ENCODE peak calls at places on chromosomes 12 and 14, in five cellular contexts. H is progenitor cell of endocrine pancreas; G is adipocyte; Q is CD8-positive, alpha-beta memory T cell; O is GDM1. D is an unnamed sample.

GRCh38 chr12:119804011-119804641 is 73.0 kb downstream of the CIT start:
- DNase-seq in H (peak; percentile 58), G (peak; percentile 78), Q (no peak), O (no peak), D (peak; percentile 49)

GRCh38 chr14:93685121-93685520 is 103.2 kb downstream of the PRIMA1 start:
- DNase-seq in H (no peak), G (no peak), Q (no peak), O (no peak), D (no peak)

GRCh38 chr12:124544311-124544970 is 23.0 kb downstream of the NCOR2 start:
- DNase-seq in H (no peak), G (no peak), Q (no peak), O (no peak), D (no peak)

GRCh38 chr14:65103150-65103760 is 938 bp upstream of the MAX start:
- DNase-seq in H (no peak), G (peak; percentile 36), Q (no peak), O (no peak), D (peak; percentile 20)

GRCh38 chr12:91922674-91923073 is 223.0 kb downstream of the BTG1 start:
- DNase-seq in H (no peak), G (no peak), Q (no peak), O (no peak), D (no peak)

GRCh38 chr12:113299619-113300237 is 35.2 kb downstream of the SLC8B1 start:
- DNase-seq in H (no peak), G (peak; percentile 83), Q (no peak), O (no peak), D (peak; percentile 84)

GRCh38 chr14:60563113-60563512 is 54.2 kb downstream of the SIX6 start:
- DNase-seq in H (no peak), G (peak; percentile 88), Q (no peak), O (no peak), D (no peak)

GRCh38 chr14:64772394-64772950 is 68.2 kb downstream of the PLEKHG3 start:
- DNase-seq in H (no peak), G (no peak), Q (no peak), O (no peak), D (no peak)

GRCh38 chr12:85979641-85980040 is 105.5 kb downstream of the NTS start:
- DNase-seq in H (no peak), G (no peak), Q (no peak), O (no peak), D (no peak)

GRCh38 chr14:91284791-91285548 is 40.5 kb upstream of the GPR68 start:
- DNase-seq in H (no peak), G (no peak), Q (no peak), O (no peak), D (no peak)

GRCh38 chr14:65299837-65300236 is 112.7 kb upstream of the FUT8 start:
- DNase-seq in H (no peak), G (no peak), Q (no peak), O (no peak), D (no peak)

GRCh38 chr14:71363961-71364360 is 456.7 kb downstream of the PCNX1 start:
- DNase-seq in H (no peak), G (peak; percentile 62), Q (no peak), O (no peak), D (no peak)

GRCh38 chr14:70808023-70808401 is 1.3 kb downstream of the MAP3K9 start:
- DNase-seq in H (no peak), G (no peak), Q (peak; percentile 48), O (no peak), D (peak; percentile 78)

GRCh38 chr14:72433511-72433910 is 460.4 kb downstream of the DPF3 start:
- DNase-seq in H (no peak), G (peak; percentile 23), Q (no peak), O (no peak), D (peak; percentile 9)

GRCh38 chr12:57517187-57517586 is 3.1 kb downstream of the DDIT3 start:
- DNase-seq in H (no peak), G (peak; percentile 48), Q (no peak), O (no peak), D (no peak)

GRCh38 chr14:93306844-93307243 is 26.0 kb downstream of the BTBD7 start:
- DNase-seq in H (no peak), G (no peak), Q (no peak), O (no peak), D (no peak)

GRCh38 chr12:5485471-5485870 is 53.6 kb downstream of the NTF3 start:
- DNase-seq in H (no peak), G (no peak), Q (no peak), O (no peak), D (no peak)

GRCh38 chr14:59728294-59728693 is 142.3 kb downstream of the RTN1 start:
- DNase-seq in H (no peak), G (no peak), Q (no peak), O (no peak), D (no peak)

GRCh38 chr12:105454688-105455087 is 124.2 kb downstream of the C12orf75 start:
- DNase-seq in H (no peak), G (no peak), Q (no peak), O (no peak), D (no peak)